ENCODE peak calls at places on chromosomes 4 and X, in four cellular contexts. One of them, this sample, is unnamed.

GRCh38 chr4:31516520-31516919 is 796.4 kb downstream of the PCDH7 start:
- DNase-seq in heart left ventricle: no peak
- DNase-seq in fibroblast of the aortic adventitia: no peak
- DNase-seq in fibroblast of pulmonary artery: no peak
- DNase-seq in this sample: no peak

GRCh38 chr4:158046345-158046744 is 126.5 kb downstream of the GASK1B start:
- DNase-seq in heart left ventricle: no peak
- DNase-seq in fibroblast of the aortic adventitia: no peak
- DNase-seq in fibroblast of pulmonary artery: no peak
- DNase-seq in this sample: no peak

GRCh38 chrX:110691446-110691845 is 104.2 kb downstream of the CHRDL1 start:
- DNase-seq in heart left ventricle: no peak
- DNase-seq in fibroblast of the aortic adventitia: peak; percentile 9
- DNase-seq in fibroblast of pulmonary artery: no peak
- DNase-seq in this sample: no peak

GRCh38 chr4:1559896-1560650 is 124.0 kb downstream of the FAM53A start:
- DNase-seq in heart left ventricle: no peak
- DNase-seq in fibroblast of the aortic adventitia: no peak
- DNase-seq in fibroblast of pulmonary artery: no peak
- DNase-seq in this sample: no peak

GRCh38 chr4:33658971-33659370 is 2585.3 kb downstream of the ARAP2 start:
- DNase-seq in heart left ventricle: no peak
- DNase-seq in fibroblast of the aortic adventitia: peak; percentile 36
- DNase-seq in fibroblast of pulmonary artery: peak; percentile 51
- DNase-seq in this sample: peak; percentile 3

GRCh38 chr4:189858445-189858844 is 82.2 kb upstream of the FRG1 start:
- DNase-seq in heart left ventricle: no peak
- DNase-seq in fibroblast of the aortic adventitia: no peak
- DNase-seq in fibroblast of pulmonary artery: no peak
- DNase-seq in this sample: no peak

GRCh38 chrX:10156199-10157031 is at the start of gene CLCN4:
- DNase-seq in heart left ventricle: peak; percentile 64
- DNase-seq in fibroblast of the aortic adventitia: peak; percentile 72
- DNase-seq in fibroblast of pulmonary artery: peak; percentile 58
- DNase-seq in this sample: peak; percentile 64

GRCh38 chr4:163679189-163679588 is 184.7 kb downstream of the TMA16 start:
- DNase-seq in heart left ventricle: no peak
- DNase-seq in fibroblast of the aortic adventitia: no peak
- DNase-seq in fibroblast of pulmonary artery: no peak
- DNase-seq in this sample: no peak

GRCh38 chr4:56007154-56007553 is 58.4 kb downstream of the CEP135 start:
- DNase-seq in heart left ventricle: no peak
- DNase-seq in fibroblast of the aortic adventitia: no peak
- DNase-seq in fibroblast of pulmonary artery: peak; percentile 3
- DNase-seq in this sample: no peak

GRCh38 chr4:121873604-121874003 is 3.3 kb upstream of the BBS7 start:
- DNase-seq in heart left ventricle: no peak
- DNase-seq in fibroblast of the aortic adventitia: no peak
- DNase-seq in fibroblast of pulmonary artery: no peak
- DNase-seq in this sample: peak; percentile 3

DNA sequence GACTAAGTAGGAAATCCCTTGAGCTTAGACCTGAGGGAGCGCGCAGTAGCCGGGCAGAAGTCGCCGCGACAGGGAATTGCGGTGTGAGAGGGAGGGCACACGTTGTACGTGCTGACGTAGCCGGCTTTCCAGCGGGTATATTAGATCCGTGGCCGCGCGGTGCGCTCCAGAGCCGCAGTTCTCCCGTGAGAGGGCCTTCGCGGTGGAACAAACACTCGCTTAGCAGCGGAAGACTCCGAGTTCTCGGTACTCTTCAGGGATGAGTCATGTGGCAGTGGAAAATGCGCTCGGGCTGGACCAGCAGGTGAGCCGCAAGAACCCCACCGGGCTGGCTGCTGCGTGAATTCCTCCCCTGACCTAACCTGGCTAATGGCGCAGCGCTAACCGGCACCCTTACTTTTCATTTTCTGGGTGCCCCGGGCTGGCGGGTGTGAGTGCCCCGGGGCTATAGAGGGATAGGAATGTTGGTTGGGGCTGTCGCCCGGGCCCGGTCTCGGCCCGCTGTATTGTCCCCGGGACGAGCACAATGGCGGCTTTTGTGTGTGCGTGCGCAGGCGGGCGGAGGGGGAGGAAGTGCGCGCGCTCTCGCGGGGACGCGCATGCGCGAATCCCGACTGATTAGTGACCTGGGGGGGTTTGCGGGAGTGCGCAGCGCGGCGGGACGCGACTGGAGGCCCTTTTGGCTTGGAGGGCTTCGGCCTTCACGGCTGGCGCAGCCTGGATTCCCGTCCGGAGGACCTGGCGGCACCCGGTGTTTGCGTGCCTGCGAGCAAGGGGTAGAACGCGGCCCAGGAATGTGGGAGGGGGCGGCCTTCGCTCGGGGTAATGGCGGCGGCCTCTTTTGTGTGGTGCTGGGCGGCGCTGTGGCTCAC is at the start of gene DDX3X:
- DNase-seq in heart left ventricle: peak; percentile 87
- DNase-seq in fibroblast of the aortic adventitia: peak; percentile 96
- DNase-seq in fibroblast of pulmonary artery: peak; percentile 90
- DNase-seq in this sample: peak; percentile 85
- TF ChIP-seq CTCF in heart left ventricle: no peak
- TF ChIP-seq CTCF in fibroblast of the aortic adventitia: peak; percentile 44
- TF ChIP-seq CTCF in fibroblast of pulmonary artery: peak; percentile 9
- TF ChIP-seq CTCF in this sample: peak; percentile 4

GRCh38 chr4:159227984-159228383 is 125.1 kb downstream of the RAPGEF2 start:
- DNase-seq in heart left ventricle: peak; percentile 84
- DNase-seq in fibroblast of the aortic adventitia: peak; percentile 95
- DNase-seq in fibroblast of pulmonary artery: peak; percentile 93
- DNase-seq in this sample: peak; percentile 81
- TF ChIP-seq CTCF in heart left ventricle: peak; percentile 31
- TF ChIP-seq CTCF in fibroblast of the aortic adventitia: peak; percentile 58
- TF ChIP-seq CTCF in fibroblast of pulmonary artery: peak; percentile 38
- TF ChIP-seq CTCF in this sample: peak; percentile 18

GRCh38 chrX:906586-906985 is 276.0 kb downstream of the SHOX start:
- DNase-seq in heart left ventricle: no peak
- DNase-seq in fibroblast of the aortic adventitia: no peak
- DNase-seq in fibroblast of pulmonary artery: no peak
- DNase-seq in this sample: peak; percentile 13
- TF ChIP-seq CTCF in heart left ventricle: no peak
- TF ChIP-seq CTCF in fibroblast of the aortic adventitia: no peak
- TF ChIP-seq CTCF in fibroblast of pulmonary artery: no peak
- TF ChIP-seq CTCF in this sample: no peak

GRCh38 chr4:89217594-89217993 is 90.0 kb downstream of the GPRIN3 start:
- DNase-seq in heart left ventricle: no peak
- DNase-seq in fibroblast of the aortic adventitia: no peak
- DNase-seq in fibroblast of pulmonary artery: no peak
- DNase-seq in this sample: no peak
- TF ChIP-seq CTCF in heart left ventricle: no peak
- TF ChIP-seq CTCF in fibroblast of the aortic adventitia: no peak
- TF ChIP-seq CTCF in fibroblast of pulmonary artery: no peak
- TF ChIP-seq CTCF in this sample: no peak

DNA sequence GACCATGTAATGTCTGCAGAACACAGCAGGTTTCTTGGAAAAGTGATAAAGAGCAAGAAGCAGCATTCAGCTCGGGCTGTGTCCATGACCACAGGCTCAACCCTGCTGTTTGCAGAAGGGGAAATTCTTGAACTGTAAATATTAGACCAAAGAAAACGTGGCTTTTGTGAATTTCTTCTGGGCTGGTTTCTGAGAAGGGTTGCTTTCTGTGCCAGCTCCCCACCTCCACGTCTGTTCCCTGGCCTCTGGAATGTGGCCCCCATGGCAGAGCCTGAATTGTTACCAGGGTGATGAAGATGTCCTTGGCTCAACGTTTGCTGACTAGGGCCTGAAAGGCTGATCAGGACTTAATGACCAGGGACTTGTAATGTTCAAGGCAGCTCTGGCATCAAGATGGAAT is 116.0 kb downstream of the CPEB2 start:
- DNase-seq in heart left ventricle: no peak
- DNase-seq in fibroblast of the aortic adventitia: no peak
- DNase-seq in fibroblast of pulmonary artery: no peak
- DNase-seq in this sample: peak; percentile 57
- TF ChIP-seq CTCF in heart left ventricle: no peak
- TF ChIP-seq CTCF in fibroblast of the aortic adventitia: no peak
- TF ChIP-seq CTCF in fibroblast of pulmonary artery: no peak
- TF ChIP-seq CTCF in this sample: no peak

DNA sequence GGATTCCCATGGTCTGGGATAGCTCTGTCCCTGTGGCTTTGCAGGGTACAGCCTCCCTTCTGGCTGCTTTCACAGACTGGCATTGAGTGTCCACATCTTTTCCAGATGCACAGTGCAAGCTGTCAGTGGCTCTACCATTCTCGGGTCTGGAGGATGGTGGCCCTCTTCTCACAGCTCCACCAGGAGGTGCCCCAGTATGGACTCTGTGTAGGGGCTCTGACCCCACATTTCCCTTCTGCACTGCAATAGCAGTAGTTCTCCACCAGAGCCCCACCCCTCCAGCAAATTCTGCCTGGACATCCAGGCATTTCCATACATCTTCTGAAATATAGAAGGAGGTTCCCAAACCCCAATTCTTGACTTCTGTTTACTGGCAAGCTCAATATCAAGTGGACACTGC is 50.2 kb upstream of the GRID2 start:
- DNase-seq in heart left ventricle: no peak
- DNase-seq in fibroblast of the aortic adventitia: no peak
- DNase-seq in fibroblast of pulmonary artery: no peak
- DNase-seq in this sample: no peak
- TF ChIP-seq CTCF in heart left ventricle: no peak
- TF ChIP-seq CTCF in fibroblast of the aortic adventitia: no peak
- TF ChIP-seq CTCF in fibroblast of pulmonary artery: no peak
- TF ChIP-seq CTCF in this sample: no peak

This sample was measured in AG10803.